ENCODE peak calls at places on chromosome 7, in eight cellular contexts. L, W, C, D, N, Q, K and Z are unnamed samples.

GRCh38 chr7:140674899-140675701 is 2.4 kb downstream of the ADCK2 start:
- DNase-seq in L (peak), W (no peak), C (no peak), D (peak), N (peak), Q (no peak), K (peak), Z (peak)

GRCh38 chr7:20534543-20534942 is 80.9 kb upstream of the ABCB5 start:
- DNase-seq in L (no peak), W (no peak), C (no peak), D (no peak), N (no peak), Q (no peak), K (no peak), Z (no peak)

GRCh38 chr7:151244156-151244870 is 4.2 kb downstream of the SMARCD3 start:
- DNase-seq in L (peak), W (no peak), C (peak), D (peak), N (peak), Q (peak), K (peak), Z (peak)

GRCh38 chr7:128889121-128889520 is 21.4 kb downstream of the KCP start:
- DNase-seq in L (no peak), W (no peak), C (no peak), D (no peak), N (no peak), Q (no peak), K (no peak), Z (peak)

GRCh38 chr7:25669954-25670841 is 441.9 kb upstream of the NPVF start:
- DNase-seq in L (peak), W (no peak), C (no peak), D (peak), N (no peak), Q (no peak), K (no peak), Z (peak)

GRCh38 chr7:44980393-44981034 is 1.7 kb upstream of the MYO1G start:
- DNase-seq in L (peak), W (no peak), C (peak), D (peak), N (no peak), Q (no peak), K (no peak), Z (no peak)

GRCh38 chr7:101441890-101442289 is 79.2 kb downstream of the COL26A1 start:
- DNase-seq in L (no peak), W (no peak), C (no peak), D (no peak), N (no peak), Q (no peak), K (no peak), Z (no peak)

GRCh38 chr7:47945261-47946015 is 2.8 kb downstream of the PKD1L1 start:
- DNase-seq in L (peak), W (no peak), C (peak), D (peak), N (peak), Q (peak), K (peak), Z (peak)

GRCh38 chr7:33591481-33591880 is 313.9 kb upstream of the BMPER start:
- DNase-seq in L (peak), W (no peak), C (no peak), D (peak), N (no peak), Q (no peak), K (no peak), Z (no peak)

GRCh38 chr7:122343986-122344620 is 39.6 kb upstream of the FEZF1 start:
- DNase-seq in L (no peak), W (no peak), C (no peak), D (no peak), N (no peak), Q (no peak), K (no peak), Z (no peak)

GRCh38 chr7:80210400-80210799 is 75.8 kb downstream of the GNAI1 start:
- DNase-seq in L (no peak), W (no peak), C (no peak), D (no peak), N (no peak), Q (no peak), K (peak), Z (peak)

GRCh38 chr7:66556549-66557213 is 72.0 kb upstream of the KCTD7 start:
- DNase-seq in L (no peak), W (no peak), C (no peak), D (no peak), N (no peak), Q (no peak), K (no peak), Z (peak)

GRCh38 chr7:22066484-22066883 is 120.8 kb upstream of the CDCA7L start:
- DNase-seq in L (no peak), W (no peak), C (no peak), D (no peak), N (no peak), Q (no peak), K (no peak), Z (no peak)